ENCODE peak calls at places on chromosomes 13 and 19, in seven cellular contexts. E is mesenchymal stem cell, J is IMR-90, Y is mesendoderm, I is trophoblast cell, D is H1, B is neuronal stem cell. M is an unnamed sample.

GRCh38 chr19:13689050-13689449 is 75.3 kb upstream of the MRI1 start:
- DNase-seq in E (peak), J (peak), Y (peak), I (no peak), D (no peak), B (peak), M (peak)

GRCh38 chr13:112567161-112567862 is 20.6 kb downstream of the TUBGCP3 start:
- DNase-seq in E (peak), J (peak), Y (no peak), I (no peak), D (no peak), B (no peak), M (no peak)

GRCh38 chr13:75258159-75258782 is 223.7 kb downstream of the TBC1D4 start:
- DNase-seq in E (peak), J (peak), Y (peak), I (peak), D (no peak), B (peak), M (no peak)

GRCh38 chr19:28021316-28022185 is 1191.4 kb downstream of the UQCRFS1 start:
- DNase-seq in E (no peak), J (no peak), Y (no peak), I (no peak), D (no peak), B (no peak), M (no peak)

GRCh38 chr13:85500716-85501256 is 298.4 kb downstream of the SLITRK6 start:
- DNase-seq in E (no peak), J (no peak), Y (no peak), I (peak), D (no peak), B (no peak), M (no peak)

GRCh38 chr19:14507704-14508246 is 10.4 kb downstream of the DNAJB1 start:
- DNase-seq in E (peak), J (peak), Y (no peak), I (peak), D (no peak), B (no peak), M (no peak)

GRCh38 chr13:45178349-45179142 is 22.3 kb downstream of the KCTD4 start:
- DNase-seq in E (peak), J (peak), Y (no peak), I (no peak), D (no peak), B (no peak), M (no peak)

GRCh38 chr13:37656247-37656940 is 57.8 kb upstream of the POSTN start:
- DNase-seq in E (peak), J (peak), Y (peak), I (peak), D (no peak), B (no peak), M (no peak)

GRCh38 chr13:79936368-79937136 is 404.4 kb downstream of the SPRY2 start:
- DNase-seq in E (peak), J (peak), Y (peak), I (peak), D (no peak), B (no peak), M (no peak)

GRCh38 chr13:103386341-103386740 is 320.1 kb upstream of the SLC10A2 start:
- DNase-seq in E (peak), J (no peak), Y (peak), I (peak), D (no peak), B (no peak), M (no peak)

GRCh38 chr19:32041681-32042292 is 303.6 kb upstream of the ZNF507 start:
- DNase-seq in E (peak), J (peak), Y (peak), I (no peak), D (no peak), B (peak), M (peak)

GRCh38 chr19:307111-307531 is 15.9 kb upstream of the PLPP2 start:
- DNase-seq in E (no peak), J (no peak), Y (no peak), I (no peak), D (no peak), B (no peak), M (no peak)

GRCh38 chr19:664913-665443 is 2.0 kb upstream of the RNF126 start:
- DNase-seq in E (peak), J (peak), Y (peak), I (peak), D (peak), B (peak), M (peak)

GRCh38 chr19:3442487-3443071 is 37.7 kb downstream of the SMIM24 start:
- DNase-seq in E (no peak), J (no peak), Y (no peak), I (no peak), D (no peak), B (no peak), M (no peak)

GRCh38 chr19:56671613-56671994 is at the start of gene ZNF835:
- DNase-seq in E (no peak), J (no peak), Y (peak), I (peak), D (peak), B (peak), M (no peak)

GRCh38 chr19:22532388-22533310 is 101.5 kb upstream of the ZNF492 start:
- DNase-seq in E (no peak), J (no peak), Y (no peak), I (peak), D (no peak), B (no peak), M (no peak)

GRCh38 chr13:66519259-66519658 is 710.9 kb downstream of the PCDH9 start:
- DNase-seq in E (no peak), J (no peak), Y (no peak), I (no peak), D (no peak), B (no peak), M (no peak)

GRCh38 chr13:102977471-102977870 is 88.7 kb downstream of the SLC10A2 start:
- DNase-seq in E (no peak), J (no peak), Y (no peak), I (no peak), D (no peak), B (no peak), M (no peak)

GRCh38 chr19:33803383-33803782 is 6.7 kb downstream of the KCTD15 start:
- DNase-seq in E (no peak), J (no peak), Y (no peak), I (no peak), D (no peak), B (no peak), M (no peak)

GRCh38 chr19:10876459-10877240 is 5.3 kb downstream of the CARM1 start:
- DNase-seq in E (no peak), J (no peak), Y (no peak), I (no peak), D (no peak), B (no peak), M (no peak)

GRCh38 chr13:28718186-28718537 is 608 bp downstream of the SLC46A3 start:
- DNase-seq in E (peak), J (peak), Y (no peak), I (peak), D (no peak), B (no peak), M (no peak)

GRCh38 chr13:23867027-23867491 is 22.1 kb downstream of the MIPEP start:
- DNase-seq in E (peak), J (peak), Y (peak), I (no peak), D (no peak), B (no peak), M (peak)

GRCh38 chr13:86737334-86737932 is 933.7 kb upstream of the SLITRK5 start:
- DNase-seq in E (no peak), J (no peak), Y (peak), I (no peak), D (no peak), B (no peak), M (no peak)

GRCh38 chr19:1237754-1238372 is at the start of gene CBARP:
- DNase-seq in E (no peak), J (no peak), Y (no peak), I (no peak), D (no peak), B (no peak), M (no peak)

DNA sequence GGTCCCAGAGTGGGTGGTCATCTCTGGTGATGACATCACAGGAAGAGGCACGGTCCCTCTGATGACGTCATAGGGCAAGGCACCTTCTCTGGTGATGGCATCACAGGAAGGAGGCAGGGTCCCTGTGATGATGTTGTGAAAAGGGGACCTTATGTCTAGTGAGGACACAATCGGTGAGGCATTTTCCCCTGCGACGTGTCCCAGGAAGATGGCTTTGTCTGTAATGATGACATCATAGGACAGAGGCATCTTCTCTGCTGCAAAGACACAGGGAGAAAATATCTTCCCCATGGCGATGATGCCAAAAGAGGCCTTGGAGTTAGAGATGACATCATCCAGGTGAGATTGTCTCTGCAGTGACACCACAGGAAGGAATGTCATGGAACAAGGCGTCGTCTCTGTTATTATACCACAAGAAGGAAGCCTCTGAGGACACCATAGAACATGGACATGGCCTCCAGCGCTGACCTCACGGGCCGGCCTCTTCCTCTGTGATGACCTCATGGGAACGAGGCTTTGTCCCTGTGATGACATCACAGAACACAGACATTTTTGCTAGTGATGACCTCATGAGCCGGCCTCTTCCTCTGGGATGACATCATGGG is 10.6 kb downstream of the SHISA7 start:
- DNase-seq in E (no peak), J (no peak), Y (no peak), I (peak), D (no peak), B (no peak), M (no peak)
- H2BK120ac ChIP-seq in E (no peak), J (no peak), Y (no peak), I (no peak), D (no peak), B (no peak), M (no peak)

GRCh38 chr19:8607386-8607785 is 3.1 kb downstream of the ADAMTS10 start:
- DNase-seq in E (no peak), J (peak), Y (no peak), I (no peak), D (no peak), B (no peak), M (no peak)
- H2BK120ac ChIP-seq in E (no peak), J (no peak), Y (no peak), I (no peak), D (no peak), B (no peak), M (no peak)

GRCh38 chr13:33893559-33893958 is 75.6 kb downstream of the RFC3 start:
- DNase-seq in E (no peak), J (no peak), Y (no peak), I (no peak), D (no peak), B (no peak), M (no peak)
- H2BK120ac ChIP-seq in E (no peak), J (no peak), Y (no peak), I (no peak), D (no peak), B (no peak), M (no peak)

GRCh38 chr19:30074741-30075460 is 132.9 kb downstream of the URI1 start:
- DNase-seq in E (no peak), J (no peak), Y (no peak), I (no peak), D (no peak), B (no peak), M (no peak)
- H2BK120ac ChIP-seq in E (no peak), J (no peak), Y (no peak), I (no peak), D (no peak), B (no peak), M (no peak)

GRCh38 chr13:20923272-20923671 is 20.7 kb upstream of the XPO4 start:
- DNase-seq in E (no peak), J (no peak), Y (no peak), I (no peak), D (no peak), B (no peak), M (no peak)

GRCh38 chr13:20921572-20921971 is 19.0 kb upstream of the XPO4 start:
- DNase-seq in E (no peak), J (no peak), Y (no peak), I (no peak), D (no peak), B (no peak), M (no peak)

GRCh38 chr13:20927858-20928257 is 25.3 kb upstream of the XPO4 start:
- DNase-seq in E (no peak), J (no peak), Y (no peak), I (no peak), D (no peak), B (no peak), M (no peak)

GRCh38 chr13:20924758-20925394 is 22.3 kb upstream of the XPO4 start:
- DNase-seq in E (peak), J (peak), Y (peak), I (peak), D (no peak), B (peak), M (peak)
- H2BK120ac ChIP-seq in E (no peak), J (no peak), Y (no peak), I (no peak), D (no peak), B (no peak), M (no peak)

GRCh38 chr13:65342938-65343337 is 1887.2 kb downstream of the PCDH9 start:
- DNase-seq in E (peak), J (peak), Y (no peak), I (no peak), D (no peak), B (no peak), M (no peak)

GRCh38 chr13:65336106-65336603 is 1894.0 kb downstream of the PCDH9 start:
- DNase-seq in E (no peak), J (no peak), Y (no peak), I (no peak), D (no peak), B (no peak), M (no peak)

GRCh38 chr13:65336916-65337315 is 1893.2 kb downstream of the PCDH9 start:
- DNase-seq in E (no peak), J (peak), Y (no peak), I (no peak), D (no peak), B (no peak), M (no peak)

GRCh38 chr13:65339236-65339635 is 1890.9 kb downstream of the PCDH9 start:
- DNase-seq in E (peak), J (peak), Y (no peak), I (no peak), D (no peak), B (no peak), M (no peak)
- H2BK120ac ChIP-seq in E (no peak), J (no peak), Y (no peak), I (no peak), D (no peak), B (no peak), M (no peak)

DNA sequence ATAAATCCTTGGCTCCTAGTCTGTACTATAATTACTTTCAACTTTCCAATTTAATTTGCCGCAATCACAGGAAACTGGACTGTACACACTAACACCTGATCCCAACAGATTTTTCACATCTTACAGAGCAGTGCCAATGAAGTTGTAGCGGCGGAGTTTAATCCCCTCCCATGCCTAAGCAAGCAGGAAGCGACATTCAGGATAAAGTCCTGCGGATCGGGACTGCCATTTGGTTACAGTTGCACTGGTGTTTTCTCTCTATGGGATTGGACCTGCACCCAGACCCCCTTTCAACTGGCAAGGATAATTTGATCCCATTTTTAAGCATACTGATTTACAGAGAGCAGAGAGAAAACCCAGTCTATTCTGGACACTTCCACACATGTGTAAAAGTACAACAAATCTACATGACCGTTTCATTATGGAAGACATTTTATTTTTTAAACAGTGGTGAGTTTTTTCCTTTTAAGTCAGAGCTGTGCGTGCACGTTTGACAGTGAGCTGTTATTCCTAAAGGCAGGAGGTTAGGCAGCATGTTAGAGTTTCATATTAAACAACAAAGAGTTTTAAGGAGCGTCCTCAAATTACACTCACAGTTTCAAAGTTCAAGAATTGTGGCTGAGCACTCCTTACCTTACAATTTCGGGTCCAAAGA is 141.8 kb upstream of the RFC3 start:
- DNase-seq in E (no peak), J (no peak), Y (no peak), I (no peak), D (no peak), B (no peak), M (no peak)
- H2BK120ac ChIP-seq in E (no peak), J (no peak), Y (no peak), I (no peak), D (no peak), B (no peak), M (no peak)

GRCh38 chr13:72208112-72208645 is 341.2 kb upstream of the DACH1 start:
- DNase-seq in E (peak), J (no peak), Y (no peak), I (no peak), D (no peak), B (no peak), M (no peak)
- H2BK120ac ChIP-seq in E (no peak), J (no peak), Y (no peak), I (no peak), D (no peak), B (no peak), M (no peak)

DNA sequence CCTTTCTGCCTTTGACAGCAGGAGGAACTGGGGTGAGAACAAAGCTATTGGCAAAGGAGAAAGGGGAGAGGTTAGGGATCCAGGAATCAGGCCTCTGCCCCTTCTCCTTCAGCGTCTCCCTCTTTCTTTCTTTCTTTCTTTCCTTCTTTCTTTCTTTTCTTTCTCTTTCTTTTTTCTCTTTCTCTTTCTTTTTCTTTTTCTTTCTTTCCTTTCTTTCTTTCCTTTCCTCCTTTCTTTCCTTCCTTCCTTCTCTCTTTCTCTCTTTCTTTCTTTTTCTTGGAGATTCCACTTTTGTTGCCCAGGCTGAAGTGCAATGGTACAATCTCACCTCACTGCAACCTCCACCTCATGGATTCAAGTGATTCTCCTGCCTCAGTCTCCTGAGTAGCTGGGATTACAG is 75.6 kb downstream of the TRPM4 start:
- DNase-seq in E (no peak), J (no peak), Y (no peak), I (no peak), D (no peak), B (no peak), M (no peak)
- H2BK120ac ChIP-seq in E (no peak), J (no peak), Y (no peak), I (no peak), D (no peak), B (no peak), M (no peak)

GRCh38 chr19:50819636-50820035 is 4.0 kb downstream of the KLK1 start:
- DNase-seq in E (no peak), J (no peak), Y (no peak), I (no peak), D (no peak), B (no peak), M (no peak)
- H2BK120ac ChIP-seq in E (no peak), J (no peak), Y (no peak), I (no peak), D (no peak), B (no peak), M (no peak)